ENCODE peak calls at places on chromosomes 12 and 14, in ten cellular contexts. One of them, this sample, is unnamed.
A peak's percentile ranks its signal among the peaks of the same experiment; 100 is the strongest.

GRCh38 chr14:64937176-64937820 is 5.2 kb downstream of the GPX2 start:
- DNase-seq in brain microvascular endothelial cell: no peak
- DNase-seq in CD4-positive, alpha-beta T cell: no peak
- DNase-seq in fibroblast of lung: no peak
- DNase-seq in HL-60: no peak
- DNase-seq in progenitor cell of endocrine pancreas: no peak
- DNase-seq in dorsolateral prefrontal cortex: no peak
- DNase-seq in A549: no peak
- DNase-seq in right lobe of liver: no peak
- DNase-seq in PC-3: no peak
- DNase-seq in this sample: no peak

GRCh38 chr12:105113094-105113493 is 5.6 kb downstream of the WASHC4 start:
- DNase-seq in brain microvascular endothelial cell: no peak
- DNase-seq in CD4-positive, alpha-beta T cell: no peak
- DNase-seq in fibroblast of lung: no peak
- DNase-seq in HL-60: no peak
- DNase-seq in progenitor cell of endocrine pancreas: no peak
- DNase-seq in dorsolateral prefrontal cortex: no peak
- DNase-seq in A549: no peak
- DNase-seq in right lobe of liver: no peak
- DNase-seq in PC-3: no peak
- DNase-seq in this sample: no peak

GRCh38 chr14:95523051-95523817 is 6.8 kb upstream of the SYNE3 start:
- DNase-seq in brain microvascular endothelial cell: no peak
- DNase-seq in CD4-positive, alpha-beta T cell: no peak
- DNase-seq in fibroblast of lung: no peak
- DNase-seq in HL-60: peak; percentile 64
- DNase-seq in progenitor cell of endocrine pancreas: no peak
- DNase-seq in dorsolateral prefrontal cortex: no peak
- DNase-seq in A549: no peak
- DNase-seq in right lobe of liver: peak; percentile 49
- DNase-seq in PC-3: peak; percentile 32
- DNase-seq in this sample: peak; percentile 50

GRCh38 chr14:102985665-102986064 is 63.2 kb downstream of the AMN start:
- DNase-seq in brain microvascular endothelial cell: no peak
- DNase-seq in CD4-positive, alpha-beta T cell: no peak
- DNase-seq in fibroblast of lung: no peak
- DNase-seq in HL-60: no peak
- DNase-seq in progenitor cell of endocrine pancreas: no peak
- DNase-seq in dorsolateral prefrontal cortex: no peak
- DNase-seq in A549: no peak
- DNase-seq in right lobe of liver: no peak
- DNase-seq in PC-3: no peak
- DNase-seq in this sample: no peak

GRCh38 chr12:46998811-46999368 is 80.5 kb upstream of the PCED1B start:
- DNase-seq in brain microvascular endothelial cell: peak; percentile 34
- DNase-seq in CD4-positive, alpha-beta T cell: no peak
- DNase-seq in fibroblast of lung: peak; percentile 94
- DNase-seq in HL-60: no peak
- DNase-seq in progenitor cell of endocrine pancreas: no peak
- DNase-seq in dorsolateral prefrontal cortex: no peak
- DNase-seq in A549: peak; percentile 14
- DNase-seq in right lobe of liver: no peak
- DNase-seq in PC-3: peak; percentile 86
- DNase-seq in this sample: no peak

GRCh38 chr12:104147346-104147745 is 9.3 kb upstream of the NFYB start:
- DNase-seq in brain microvascular endothelial cell: no peak
- DNase-seq in CD4-positive, alpha-beta T cell: no peak
- DNase-seq in fibroblast of lung: no peak
- DNase-seq in HL-60: no peak
- DNase-seq in progenitor cell of endocrine pancreas: no peak
- DNase-seq in dorsolateral prefrontal cortex: no peak
- DNase-seq in A549: no peak
- DNase-seq in right lobe of liver: no peak
- DNase-seq in PC-3: no peak
- DNase-seq in this sample: no peak

GRCh38 chr12:81081726-81082125 is 3.8 kb downstream of the ACSS3 start:
- DNase-seq in brain microvascular endothelial cell: no peak
- DNase-seq in CD4-positive, alpha-beta T cell: no peak
- DNase-seq in fibroblast of lung: peak; percentile 59
- DNase-seq in HL-60: no peak
- DNase-seq in progenitor cell of endocrine pancreas: no peak
- DNase-seq in dorsolateral prefrontal cortex: no peak
- DNase-seq in A549: no peak
- DNase-seq in right lobe of liver: no peak
- DNase-seq in PC-3: no peak
- DNase-seq in this sample: no peak

GRCh38 chr12:62250671-62251608 is 9.3 kb upstream of the USP15 start:
- DNase-seq in brain microvascular endothelial cell: peak; percentile 34
- DNase-seq in CD4-positive, alpha-beta T cell: no peak
- DNase-seq in fibroblast of lung: peak; percentile 66
- DNase-seq in HL-60: peak; percentile 49
- DNase-seq in progenitor cell of endocrine pancreas: no peak
- DNase-seq in dorsolateral prefrontal cortex: no peak
- DNase-seq in A549: no peak
- DNase-seq in right lobe of liver: no peak
- DNase-seq in PC-3: no peak
- DNase-seq in this sample: no peak

GRCh38 chr12:113208041-113208934 is 13.0 kb upstream of the TPCN1 start:
- DNase-seq in brain microvascular endothelial cell: peak; percentile 23
- DNase-seq in CD4-positive, alpha-beta T cell: peak; percentile 56
- DNase-seq in fibroblast of lung: peak; percentile 47
- DNase-seq in HL-60: peak; percentile 99
- DNase-seq in progenitor cell of endocrine pancreas: no peak
- DNase-seq in dorsolateral prefrontal cortex: no peak
- DNase-seq in A549: no peak
- DNase-seq in right lobe of liver: no peak
- DNase-seq in PC-3: no peak
- DNase-seq in this sample: peak; percentile 86

GRCh38 chr12:42865282-42865681 is 275.7 kb upstream of the PRICKLE1 start:
- DNase-seq in brain microvascular endothelial cell: no peak
- DNase-seq in CD4-positive, alpha-beta T cell: no peak
- DNase-seq in fibroblast of lung: peak; percentile 62
- DNase-seq in HL-60: no peak
- DNase-seq in progenitor cell of endocrine pancreas: no peak
- DNase-seq in dorsolateral prefrontal cortex: no peak
- DNase-seq in A549: no peak
- DNase-seq in right lobe of liver: no peak
- DNase-seq in PC-3: peak; percentile 90
- DNase-seq in this sample: no peak

GRCh38 chr12:12823811-12824210 is 10.7 kb downstream of the DDX47 start:
- DNase-seq in brain microvascular endothelial cell: no peak
- DNase-seq in CD4-positive, alpha-beta T cell: no peak
- DNase-seq in fibroblast of lung: peak; percentile 30
- DNase-seq in HL-60: no peak
- DNase-seq in progenitor cell of endocrine pancreas: no peak
- DNase-seq in dorsolateral prefrontal cortex: no peak
- DNase-seq in A549: no peak
- DNase-seq in right lobe of liver: no peak
- DNase-seq in PC-3: no peak
- DNase-seq in this sample: no peak

GRCh38 chr12:78088391-78088832 is 257.7 kb downstream of the NAV3 start:
- DNase-seq in brain microvascular endothelial cell: no peak
- DNase-seq in CD4-positive, alpha-beta T cell: no peak
- DNase-seq in fibroblast of lung: no peak
- DNase-seq in HL-60: no peak
- DNase-seq in progenitor cell of endocrine pancreas: no peak
- DNase-seq in dorsolateral prefrontal cortex: no peak
- DNase-seq in A549: peak; percentile 4
- DNase-seq in right lobe of liver: no peak
- DNase-seq in PC-3: no peak
- DNase-seq in this sample: no peak

GRCh38 chr14:103542545-103543088 is 13.6 kb downstream of the TRMT61A start:
- DNase-seq in brain microvascular endothelial cell: no peak
- DNase-seq in CD4-positive, alpha-beta T cell: no peak
- DNase-seq in fibroblast of lung: no peak
- DNase-seq in HL-60: no peak
- DNase-seq in progenitor cell of endocrine pancreas: peak; percentile 71
- DNase-seq in dorsolateral prefrontal cortex: peak; percentile 94
- DNase-seq in A549: no peak
- DNase-seq in right lobe of liver: no peak
- DNase-seq in PC-3: no peak
- DNase-seq in this sample: no peak

GRCh38 chr12:45583011-45583657 is 146.4 kb upstream of the ARID2 start:
- DNase-seq in brain microvascular endothelial cell: peak; percentile 79
- DNase-seq in CD4-positive, alpha-beta T cell: no peak
- DNase-seq in fibroblast of lung: peak; percentile 70
- DNase-seq in HL-60: no peak
- DNase-seq in progenitor cell of endocrine pancreas: no peak
- DNase-seq in dorsolateral prefrontal cortex: no peak
- DNase-seq in A549: no peak
- DNase-seq in right lobe of liver: no peak
- DNase-seq in PC-3: no peak
- DNase-seq in this sample: no peak

GRCh38 chr12:96225003-96225855 is 31.1 kb downstream of the ELK3 start:
- DNase-seq in brain microvascular endothelial cell: no peak
- DNase-seq in CD4-positive, alpha-beta T cell: no peak
- DNase-seq in fibroblast of lung: no peak
- DNase-seq in HL-60: no peak
- DNase-seq in progenitor cell of endocrine pancreas: no peak
- DNase-seq in dorsolateral prefrontal cortex: no peak
- DNase-seq in A549: no peak
- DNase-seq in right lobe of liver: no peak
- DNase-seq in PC-3: no peak
- DNase-seq in this sample: no peak

GRCh38 chr12:52469853-52470252 is 3.8 kb downstream of the KRT6C start:
- DNase-seq in brain microvascular endothelial cell: no peak
- DNase-seq in CD4-positive, alpha-beta T cell: no peak
- DNase-seq in fibroblast of lung: no peak
- DNase-seq in HL-60: no peak
- DNase-seq in progenitor cell of endocrine pancreas: no peak
- DNase-seq in dorsolateral prefrontal cortex: no peak
- DNase-seq in A549: no peak
- DNase-seq in right lobe of liver: no peak
- DNase-seq in PC-3: no peak
- DNase-seq in this sample: no peak

GRCh38 chr12:52473738-52474137 is at the start of gene KRT6C:
- DNase-seq in brain microvascular endothelial cell: no peak
- DNase-seq in CD4-positive, alpha-beta T cell: no peak
- DNase-seq in fibroblast of lung: no peak
- DNase-seq in HL-60: no peak
- DNase-seq in progenitor cell of endocrine pancreas: no peak
- DNase-seq in dorsolateral prefrontal cortex: no peak
- DNase-seq in A549: no peak
- DNase-seq in right lobe of liver: no peak
- DNase-seq in PC-3: peak; percentile 4
- DNase-seq in this sample: no peak

GRCh38 chr12:52480073-52480472 is 6.5 kb upstream of the KRT6C start:
- DNase-seq in brain microvascular endothelial cell: no peak
- DNase-seq in CD4-positive, alpha-beta T cell: no peak
- DNase-seq in fibroblast of lung: no peak
- DNase-seq in HL-60: no peak
- DNase-seq in progenitor cell of endocrine pancreas: no peak
- DNase-seq in dorsolateral prefrontal cortex: no peak
- DNase-seq in A549: no peak
- DNase-seq in right lobe of liver: no peak
- DNase-seq in PC-3: no peak
- DNase-seq in this sample: no peak

GRCh38 chr12:52477651-52478050 is 4.0 kb upstream of the KRT6C start:
- DNase-seq in brain microvascular endothelial cell: no peak
- DNase-seq in CD4-positive, alpha-beta T cell: no peak
- DNase-seq in fibroblast of lung: no peak
- DNase-seq in HL-60: no peak
- DNase-seq in progenitor cell of endocrine pancreas: no peak
- DNase-seq in dorsolateral prefrontal cortex: no peak
- DNase-seq in A549: no peak
- DNase-seq in right lobe of liver: no peak
- DNase-seq in PC-3: no peak
- DNase-seq in this sample: no peak

GRCh38 chr12:52474212-52474611 is 607 bp upstream of the KRT6C start:
- DNase-seq in brain microvascular endothelial cell: no peak
- DNase-seq in CD4-positive, alpha-beta T cell: no peak
- DNase-seq in fibroblast of lung: no peak
- DNase-seq in HL-60: no peak
- DNase-seq in progenitor cell of endocrine pancreas: no peak
- DNase-seq in dorsolateral prefrontal cortex: no peak
- DNase-seq in A549: no peak
- DNase-seq in right lobe of liver: no peak
- DNase-seq in PC-3: no peak
- DNase-seq in this sample: no peak
- TF ChIP-seq CTCF in brain microvascular endothelial cell: no peak
- TF ChIP-seq CTCF in CD4-positive, alpha-beta T cell: no peak
- TF ChIP-seq CTCF in fibroblast of lung: no peak
- TF ChIP-seq CTCF in HL-60: no peak
- TF ChIP-seq CTCF in progenitor cell of endocrine pancreas: no peak
- TF ChIP-seq CTCF in dorsolateral prefrontal cortex: no peak
- TF ChIP-seq CTCF in A549: no peak
- TF ChIP-seq CTCF in right lobe of liver: no peak
- TF ChIP-seq CTCF in PC-3: no peak
- TF ChIP-seq CTCF in this sample: no peak

GRCh38 chr12:26158078-26158764 is 33.4 kb upstream of the BHLHE41 start:
- DNase-seq in brain microvascular endothelial cell: no peak
- DNase-seq in CD4-positive, alpha-beta T cell: no peak
- DNase-seq in fibroblast of lung: no peak
- DNase-seq in HL-60: no peak
- DNase-seq in progenitor cell of endocrine pancreas: no peak
- DNase-seq in dorsolateral prefrontal cortex: no peak
- DNase-seq in A549: peak; percentile 19
- DNase-seq in right lobe of liver: no peak
- DNase-seq in PC-3: peak; percentile 41
- DNase-seq in this sample: no peak
- TF ChIP-seq CTCF in brain microvascular endothelial cell: no peak
- TF ChIP-seq CTCF in CD4-positive, alpha-beta T cell: no peak
- TF ChIP-seq CTCF in fibroblast of lung: no peak
- TF ChIP-seq CTCF in HL-60: no peak
- TF ChIP-seq CTCF in progenitor cell of endocrine pancreas: peak; percentile 12
- TF ChIP-seq CTCF in dorsolateral prefrontal cortex: no peak
- TF ChIP-seq CTCF in A549: no peak
- TF ChIP-seq CTCF in right lobe of liver: no peak
- TF ChIP-seq CTCF in PC-3: peak; percentile 12
- TF ChIP-seq CTCF in this sample: no peak

GRCh38 chr14:22434030-22434429 is 155.0 kb downstream of the DAD1 start:
- DNase-seq in brain microvascular endothelial cell: no peak
- DNase-seq in CD4-positive, alpha-beta T cell: no peak
- DNase-seq in fibroblast of lung: no peak
- DNase-seq in HL-60: peak; percentile 55
- DNase-seq in progenitor cell of endocrine pancreas: no peak
- DNase-seq in dorsolateral prefrontal cortex: no peak
- DNase-seq in A549: no peak
- DNase-seq in right lobe of liver: no peak
- DNase-seq in PC-3: no peak
- DNase-seq in this sample: no peak
- TF ChIP-seq CTCF in brain microvascular endothelial cell: no peak
- TF ChIP-seq CTCF in CD4-positive, alpha-beta T cell: no peak
- TF ChIP-seq CTCF in fibroblast of lung: no peak
- TF ChIP-seq CTCF in HL-60: peak; percentile 4
- TF ChIP-seq CTCF in progenitor cell of endocrine pancreas: peak; percentile 17
- TF ChIP-seq CTCF in dorsolateral prefrontal cortex: no peak
- TF ChIP-seq CTCF in A549: no peak
- TF ChIP-seq CTCF in right lobe of liver: no peak
- TF ChIP-seq CTCF in PC-3: no peak
- TF ChIP-seq CTCF in this sample: no peak

DNA sequence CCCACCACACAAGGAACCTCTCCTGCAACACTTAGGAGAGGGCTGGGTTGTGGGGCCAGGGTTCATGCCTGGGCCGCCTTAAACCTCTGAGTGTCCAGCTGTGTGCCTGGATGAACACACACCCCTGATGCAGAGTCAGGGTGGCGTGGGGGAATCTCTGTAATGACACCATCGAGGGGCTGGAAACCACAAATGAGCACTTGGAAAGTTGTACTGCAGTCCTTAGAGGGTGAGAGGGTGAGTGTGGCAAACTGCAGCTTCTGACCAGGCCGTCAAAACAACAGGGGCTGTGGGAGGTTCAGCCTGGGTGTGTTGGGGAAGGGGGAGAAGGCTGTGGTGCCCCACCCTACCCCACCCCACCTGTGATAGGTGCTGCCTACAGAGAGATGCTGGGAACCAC is 12.4 kb upstream of the KRT5 start:
- DNase-seq in brain microvascular endothelial cell: no peak
- DNase-seq in CD4-positive, alpha-beta T cell: no peak
- DNase-seq in fibroblast of lung: no peak
- DNase-seq in HL-60: no peak
- DNase-seq in progenitor cell of endocrine pancreas: no peak
- DNase-seq in dorsolateral prefrontal cortex: no peak
- DNase-seq in A549: no peak
- DNase-seq in right lobe of liver: no peak
- DNase-seq in PC-3: no peak
- DNase-seq in this sample: no peak
- TF ChIP-seq CTCF in brain microvascular endothelial cell: no peak
- TF ChIP-seq CTCF in CD4-positive, alpha-beta T cell: no peak
- TF ChIP-seq CTCF in fibroblast of lung: no peak
- TF ChIP-seq CTCF in HL-60: no peak
- TF ChIP-seq CTCF in progenitor cell of endocrine pancreas: no peak
- TF ChIP-seq CTCF in dorsolateral prefrontal cortex: no peak
- TF ChIP-seq CTCF in A549: no peak
- TF ChIP-seq CTCF in right lobe of liver: no peak
- TF ChIP-seq CTCF in PC-3: no peak
- TF ChIP-seq CTCF in this sample: no peak

This sample was measured in CD14-positive monocyte.